ENCODE peak calls at places on chromosomes 16 and 17, in five cellular contexts. M is A549, B is psoas muscle, N is mammary epithelial cell, G is heart left ventricle. D is an unnamed sample. For H3K4me1, the result is how much of the 10 kb centered on the place peaks cover.

GRCh38 chr17:8894673-8895578 is 27.5 kb upstream of the PIK3R6 start:
- DNase-seq in G (peak), B (no peak), M (peak), N (peak), D (peak)

GRCh38 chr17:65023791-65024190 is 32.7 kb downstream of the GNA13 start:
- DNase-seq in G (no peak), B (no peak), N (peak), M (no peak), D (no peak)

GRCh38 chr17:49952209-49952911 is 16.6 kb upstream of the DLX4 start:
- DNase-seq in G (peak), N (peak), B (peak), M (peak), D (peak)

GRCh38 chr17:71461504-71462197 is 659.2 kb upstream of the SOX9 start:
- DNase-seq in M (no peak), N (no peak), G (no peak), B (no peak), D (no peak)

GRCh38 chr17:49506282-49506681 is 11.2 kb downstream of the NGFR start:
- DNase-seq in M (no peak), G (no peak), N (no peak), B (no peak), D (no peak)

GRCh38 chr17:62629556-62630364 is 2.3 kb downstream of the MRC2 start:
- DNase-seq in M (no peak), N (no peak), G (no peak), B (no peak), D (no peak)

GRCh38 chr17:79579074-79579800 is 31.6 kb downstream of the RBFOX3 start:
- DNase-seq in N (no peak), G (no peak), B (no peak), M (no peak), D (no peak)

GRCh38 chr17:41666336-41666680 is 22.4 kb upstream of the EIF1 start:
- DNase-seq in G (no peak), N (peak), B (peak), M (peak), D (peak)

GRCh38 chr17:35023538-35023937 is 40.0 kb downstream of the RFFL start:
- DNase-seq in N (peak), B (no peak), G (no peak), M (no peak), D (no peak)

GRCh38 chr16:67917140-67917851 is 14.4 kb downstream of the CTRL start:
- DNase-seq in G (peak), M (no peak), B (no peak), N (no peak), D (no peak)

GRCh38 chr16:55019419-55020131 is 88.9 kb downstream of the IRX5 start:
- DNase-seq in G (no peak), B (no peak), M (no peak), N (no peak), D (no peak)

GRCh38 chr17:3808701-3809100 is 7.7 kb upstream of the ITGAE start:
- DNase-seq in N (peak), B (no peak), M (no peak), G (no peak), D (no peak)

GRCh38 chr17:19933221-19933620 is 44.4 kb downstream of the AKAP10 start:
- DNase-seq in M (no peak), N (no peak), G (no peak), B (no peak), D (no peak)

GRCh38 chr17:1929896-1930750 is 95.0 kb downstream of the RTN4RL1 start:
- DNase-seq in G (no peak), B (no peak), N (no peak), M (no peak), D (no peak)

GRCh38 chr16:70692481-70693203 is 6.8 kb upstream of the MTSS2 start:
- DNase-seq in B (peak), M (no peak), N (no peak), G (no peak), D (no peak)

GRCh38 chr17:48236681-48237134 is 129.1 kb downstream of the SNX11 start:
- DNase-seq in B (no peak), G (no peak), N (peak), M (peak), D (no peak)

GRCh38 chr17:40019140-40019991 is 4.1 kb downstream of the CSF3 start:
- DNase-seq in B (peak), G (no peak), M (no peak), N (peak), D (peak)

GRCh38 chr17:69065113-69065512 is 4.4 kb upstream of the ABCA9 start:
- DNase-seq in M (no peak), B (no peak), N (no peak), G (no peak), D (no peak)

GRCh38 chr16:30747331-30747730 is 894 bp upstream of the PHKG2 start:
- DNase-seq in G (no peak), M (no peak), B (no peak), N (peak), D (no peak)

GRCh38 chr17:32941419-32942032 is 13.6 kb downstream of the TMEM98 start:
- DNase-seq in G (no peak), B (no peak), M (no peak), N (no peak), D (no peak)

GRCh38 chr17:66952031-66952524 is 12.4 kb upstream of the CACNG4 start:
- DNase-seq in G (no peak), N (peak), M (peak), B (no peak), D (no peak)

GRCh38 chr16:68512742-68513141 is 26.3 kb upstream of the ZFP90 start:
- DNase-seq in N (no peak), M (no peak), B (no peak), G (no peak), D (no peak)

GRCh38 chr16:74774223-74775139 is at the start of gene FA2H:
- DNase-seq in B (peak), G (peak), M (peak), N (peak), D (peak)

GRCh38 chr17:869067-869466 is 86.9 kb downstream of the MRM3 start:
- DNase-seq in B (peak), G (no peak), N (no peak), M (no peak), D (no peak)

GRCh38 chr17:81445642-81446500 is 50.6 kb downstream of the BAHCC1 start:
- DNase-seq in N (no peak), M (no peak), G (no peak), B (no peak), D (no peak)

GRCh38 chr17:6098466-6099180 is 28.4 kb downstream of the WSCD1 start:
- DNase-seq in B (peak), N (no peak), G (peak), M (no peak), D (no peak)

GRCh38 chr16:2090819-2091721 is 43.3 kb downstream of the TSC2 start:
- DNase-seq in B (peak), G (no peak), N (no peak), M (peak), D (peak)
- H3K27ac ChIP-seq in B (peak), G (peak), N (no peak), M (no peak), D (peak)

GRCh38 chr17:7239091-7240027 is at the start of gene PHF23:
- DNase-seq in M (peak), N (peak), B (peak), G (peak), D (peak)
- H3K4me1 ChIP-seq in M (half or more), N (under half), B (under half), G (under half), D (under half)

DNA sequence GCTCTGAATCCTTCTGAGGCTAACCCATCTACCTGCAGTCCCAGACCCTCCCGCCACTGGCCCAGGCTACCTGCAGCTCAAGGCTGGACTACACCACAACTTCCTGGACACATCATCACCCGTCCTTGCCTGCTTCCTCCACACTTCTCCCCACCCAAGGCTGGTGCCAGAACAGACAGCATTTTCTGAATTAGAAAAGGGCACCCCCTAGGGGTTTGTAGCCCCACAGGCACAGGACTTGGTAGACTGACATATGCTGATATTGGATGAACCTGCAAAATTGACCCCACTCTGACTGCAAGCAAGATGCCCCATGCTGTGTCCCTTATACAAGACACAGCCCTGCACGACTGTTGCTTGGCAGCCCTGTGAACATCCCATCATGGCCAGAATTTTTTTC is 271.5 kb upstream of the C16orf82 start:
- DNase-seq in B (no peak), M (no peak), G (no peak), N (no peak), D (no peak)
- TF ChIP-seq CTCF in B (no peak), M (no peak), G (peak), N (no peak), D (no peak)

GRCh38 chr17:63941751-63942150 is 9.6 kb upstream of the CD79B start:
- DNase-seq in B (no peak), G (no peak), N (no peak), M (no peak), D (no peak)
- H3K27ac ChIP-seq in B (no peak), G (no peak), N (no peak), M (no peak), D (no peak)

GRCh38 chr16:15798671-15799070 is 58.2 kb downstream of the MYH11 start:
- DNase-seq in B (no peak), M (no peak), N (no peak), G (no peak), D (no peak)
- H3K4me1 ChIP-seq in B (under half), M (under half), N (under half), G (under half), D (under half)

D was measured in pancreas.